ENCODE peak calls at places on chromosome 9, in seven cellular contexts. Z, T, D, O, R, P and V are unnamed samples.

GRCh38 chr9:130490981-130491380 is 46.2 kb downstream of the ASS1 start:
- DNase-seq in Z (no peak), T (no peak), D (no peak), O (no peak), R (no peak), P (no peak), V (no peak)

GRCh38 chr9:89996717-89997116 is 391.9 kb downstream of the GADD45G start:
- DNase-seq in Z (no peak), T (no peak), D (no peak), O (no peak), R (no peak), P (no peak), V (no peak)

GRCh38 chr9:70229026-70229425 is 29.8 kb upstream of the SMC5 start:
- DNase-seq in Z (no peak), T (no peak), D (no peak), O (no peak), R (no peak), P (no peak), V (no peak)

GRCh38 chr9:35490155-35490909 is 421 bp downstream of the RUSC2 start:
- DNase-seq in Z (no peak), T (peak; percentile 44), D (no peak), O (no peak), R (no peak), P (no peak), V (no peak)

GRCh38 chr9:124675261-124676158 is 95.6 kb downstream of the NR6A1 start:
- DNase-seq in Z (no peak), T (no peak), D (no peak), O (no peak), R (no peak), P (no peak), V (no peak)

GRCh38 chr9:35686222-35687203 is 3.2 kb downstream of the TPM2 start:
- DNase-seq in Z (no peak), T (no peak), D (peak; percentile 35), O (peak; percentile 73), R (no peak), P (no peak), V (no peak)

GRCh38 chr9:69895185-69895584 is 74.6 kb downstream of the CFAP95 start:
- DNase-seq in Z (no peak), T (no peak), D (peak; percentile 36), O (no peak), R (no peak), P (no peak), V (no peak)

GRCh38 chr9:123929177-123929869 is 603 bp downstream of the DENND1A start:
- DNase-seq in Z (no peak), T (no peak), D (no peak), O (no peak), R (no peak), P (no peak), V (no peak)

GRCh38 chr9:37353791-37354190 is 68.7 kb upstream of the GRHPR start:
- DNase-seq in Z (no peak), T (no peak), D (peak; percentile 5), O (no peak), R (no peak), P (no peak), V (no peak)

GRCh38 chr9:123761905-123762605 is 167.9 kb downstream of the DENND1A start:
- DNase-seq in Z (no peak), T (no peak), D (peak; percentile 45), O (no peak), R (no peak), P (no peak), V (no peak)

GRCh38 chr9:128916204-128916603 is 4.6 kb upstream of the PHYHD1 start:
- DNase-seq in Z (no peak), T (no peak), D (peak; percentile 57), O (no peak), R (no peak), P (no peak), V (no peak)

GRCh38 chr9:134518004-134518606 is 123.5 kb upstream of the COL5A1 start:
- DNase-seq in Z (no peak), T (no peak), D (peak; percentile 59), O (no peak), R (no peak), P (no peak), V (no peak)

GRCh38 chr9:26811106-26811505 is 81.5 kb downstream of the CAAP1 start:
- DNase-seq in Z (no peak), T (peak; percentile 7), D (peak; percentile 14), O (no peak), R (no peak), P (no peak), V (no peak)

GRCh38 chr9:138049779-138050471 is 172.3 kb downstream of the CACNA1B start:
- DNase-seq in Z (no peak), T (no peak), D (no peak), O (no peak), R (no peak), P (no peak), V (no peak)

GRCh38 chr9:136576269-136576626 is 30.4 kb upstream of the NOTCH1 start:
- DNase-seq in Z (no peak), T (peak; percentile 70), D (peak; percentile 28), O (no peak), R (no peak), P (no peak), V (no peak)

GRCh38 chr9:65410926-65411325 is 125.9 kb upstream of the FOXD4L5 start:
- DNase-seq in Z (no peak), T (no peak), D (no peak), O (no peak), R (no peak), P (no peak), V (no peak)

GRCh38 chr9:98944130-98945074 is 695 bp downstream of the COL15A1 start:
- DNase-seq in Z (no peak), T (peak; percentile 22), D (no peak), O (no peak), R (no peak), P (no peak), V (no peak)

GRCh38 chr9:117516676-117517632 is 102.1 kb upstream of the ASTN2 start:
- DNase-seq in Z (no peak), T (no peak), D (no peak), O (no peak), R (no peak), P (no peak), V (no peak)